ENCODE peak calls at places on chromosomes 4 and X, in four cellular contexts. Z is activated CD8-positive, alpha-beta memory T cell treated with anti-CD3 and anti-CD28 coated beads for 48 hours; R is WTC11; N is NCI-H1105. C is an unnamed sample.

GRCh38 chr4:85579942-85580341 is 105.0 kb downstream of the ARHGAP24 start:
- DNase-seq in Z (no peak), R (no peak), N (no peak), C (no peak)

GRCh38 chr4:189917161-189917891 is 23.3 kb upstream of the FRG1 start:
- DNase-seq in Z (no peak), R (no peak), N (no peak), C (no peak)

GRCh38 chr4:52038109-52038912 is at the start of gene SGCB:
- DNase-seq in Z (peak), R (peak), N (peak), C (peak)

GRCh38 chr4:181416966-181417365 is 826.2 kb upstream of the TENM3 start:
- DNase-seq in Z (no peak), R (no peak), N (no peak), C (no peak)

GRCh38 chr4:87038837-87039715 is 104.3 kb downstream of the AFF1 start:
- DNase-seq in Z (no peak), R (peak), N (no peak), C (no peak)

GRCh38 chrX:43664708-43665107 is 8.6 kb downstream of the MAOA start:
- DNase-seq in Z (no peak), R (no peak), N (no peak), C (no peak)

GRCh38 chr4:128516568-128516967 is 229.0 kb upstream of the PGRMC2 start:
- DNase-seq in Z (no peak), R (no peak), N (no peak), C (no peak)

GRCh38 chrX:48683411-48683982 is at the start of gene WAS:
- DNase-seq in Z (no peak), R (no peak), N (no peak), C (no peak)

GRCh38 chrX:144627947-144628346 is 619.4 kb upstream of the SPANXN1 start:
- DNase-seq in Z (no peak), R (no peak), N (no peak), C (no peak)

GRCh38 chr4:43379001-43379400 is 486.5 kb downstream of the GRXCR1 start:
- DNase-seq in Z (no peak), R (no peak), N (no peak), C (no peak)

GRCh38 chrX:31423575-31424284 is 351.9 kb upstream of the FTHL17 start:
- DNase-seq in Z (no peak), R (peak), N (no peak), C (peak)

GRCh38 chrX:40095588-40096394 is 2.0 kb downstream of the BCOR start:
- DNase-seq in Z (no peak), R (no peak), N (no peak), C (no peak)

GRCh38 chrX:11105080-11105479 is 6.1 kb upstream of the HCCS start:
- DNase-seq in Z (no peak), R (no peak), N (no peak), C (no peak)

GRCh38 chr4:61841710-61842109 is 641.6 kb downstream of the ADGRL3 start:
- DNase-seq in Z (no peak), R (no peak), N (no peak), C (no peak)

GRCh38 chrX:150903110-150903508 is 4.6 kb upstream of the CD99L2 start:
- DNase-seq in Z (no peak), R (peak), N (no peak), C (no peak)

GRCh38 chr4:6781561-6781960 is 966 bp upstream of the KIAA0232 start:
- DNase-seq in Z (no peak), R (no peak), N (no peak), C (no peak)

GRCh38 chr4:46081674-46082073 is 42.2 kb downstream of the GABRG1 start:
- DNase-seq in Z (no peak), R (no peak), N (no peak), C (no peak)

GRCh38 chr4:98645527-98645926 is 12.9 kb downstream of the TSPAN5 start:
- DNase-seq in Z (no peak), R (no peak), N (no peak), C (no peak)

GRCh38 chrX:120365320-120365719 is 3.4 kb downstream of the ATP1B4 start:
- DNase-seq in Z (no peak), R (peak), N (peak), C (peak)

GRCh38 chrX:153732406-153732805 is 7.8 kb downstream of the ABCD1 start:
- DNase-seq in Z (no peak), R (no peak), N (no peak), C (no peak)

GRCh38 chr4:149574973-149575372 is 240.7 kb downstream of the IQCM start:
- DNase-seq in Z (no peak), R (no peak), N (no peak), C (no peak)

GRCh38 chr4:176792348-176793059 is at the start of gene VEGFC:
- DNase-seq in Z (no peak), R (peak), N (peak), C (peak)

GRCh38 chrX:45200741-45201234 is at the start of gene DIPK2B:
- DNase-seq in Z (no peak), R (no peak), N (no peak), C (no peak)

GRCh38 chrX:13050151-13050550 is 5.7 kb upstream of the FAM9C start:
- DNase-seq in Z (no peak), R (no peak), N (no peak), C (no peak)

GRCh38 chr4:110055014-110055768 is 142.5 kb downstream of the EGF start:
- DNase-seq in Z (no peak), R (no peak), N (no peak), C (no peak)

GRCh38 chr4:133483600-133484246 is 334.6 kb downstream of the PCDH10 start:
- DNase-seq in Z (no peak), R (no peak), N (no peak), C (no peak)

GRCh38 chrX:46180258-46180687 is 364.9 kb downstream of the ZNF674 start:
- DNase-seq in Z (no peak), R (no peak), N (peak), C (no peak)

GRCh38 chrX:30979271-30979670 is 90.2 kb upstream of the TAB3 start:
- DNase-seq in Z (no peak), R (no peak), N (no peak), C (no peak)

GRCh38 chrX:103817502-103817901 is 14.6 kb downstream of the RAB9B start:
- DNase-seq in Z (no peak), R (no peak), N (peak), C (peak)

GRCh38 chr4:10022346-10023049 is 1.2 kb upstream of the SLC2A9 start:
- DNase-seq in Z (no peak), R (no peak), N (no peak), C (no peak)

GRCh38 chr4:183798249-183798920 is 106.7 kb upstream of the STOX2 start:
- DNase-seq in Z (no peak), R (peak), N (no peak), C (no peak)